ENCODE peak calls at places on chromosome 14, in five cellular contexts. N, U, D, K and M are unnamed samples.
A peak's percentile ranks its signal among the peaks of the same experiment; 100 is the strongest.

GRCh38 chr14:78227466-78228077 is 57.4 kb downstream of the NRXN3 start:
- DNase-seq in D (no peak), N (no peak), K (no peak), U (no peak), M (no peak)

GRCh38 chr14:81275305-81275950 is 54.7 kb upstream of the GTF2A1 start:
- DNase-seq in K (no peak), D (no peak), U (no peak), N (no peak), M (no peak)

GRCh38 chr14:85534435-85534834 is 4.5 kb downstream of the FLRT2 start:
- DNase-seq in K (no peak), U (no peak), N (no peak), D (no peak), M (peak; percentile 16)

GRCh38 chr14:36935976-36936678 is 236.3 kb downstream of the SLC25A21 start:
- DNase-seq in U (no peak), D (no peak), N (no peak), K (no peak), M (no peak)

GRCh38 chr14:23512156-23512555 is 39.4 kb downstream of the ZFHX2 start:
- DNase-seq in U (no peak), N (no peak), K (no peak), D (no peak), M (no peak)

GRCh38 chr14:50954811-50955372 is 10.6 kb upstream of the PYGL start:
- DNase-seq in K (no peak), U (no peak), N (no peak), D (no peak), M (no peak)

GRCh38 chr14:21025374-21026151 is 702 bp upstream of the NDRG2 start:
- DNase-seq in N (peak; percentile 63), D (peak; percentile 94), K (peak; percentile 88), U (peak; percentile 47), M (peak; percentile 74)

GRCh38 chr14:76872796-76873432 is 46.7 kb downstream of the LRRC74A start:
- DNase-seq in N (peak; percentile 55), U (peak; percentile 69), K (peak; percentile 64), D (peak; percentile 60), M (peak; percentile 62)

GRCh38 chr14:87901196-87901595 is 91.8 kb downstream of the GALC start:
- DNase-seq in U (no peak), D (no peak), K (no peak), N (no peak), M (no peak)

GRCh38 chr14:96705422-96706092 is 91.6 kb upstream of the VRK1 start:
- DNase-seq in K (no peak), D (no peak), U (no peak), N (no peak), M (no peak)

GRCh38 chr14:64654072-64654899 is 49.9 kb upstream of the PLEKHG3 start:
- DNase-seq in K (no peak), N (no peak), U (no peak), D (no peak), M (no peak)

GRCh38 chr14:85883971-85884370 is 354.0 kb downstream of the FLRT2 start:
- DNase-seq in K (no peak), N (no peak), D (no peak), U (no peak), M (no peak)

GRCh38 chr14:64990939-64991338 is 4.2 kb downstream of the FNTB start:
- DNase-seq in D (no peak), N (no peak), K (no peak), U (no peak), M (no peak)

GRCh38 chr14:102878970-102879460 is 43.4 kb upstream of the AMN start:
- DNase-seq in N (peak; percentile 71), K (no peak), U (no peak), D (no peak), M (no peak)
- TF ChIP-seq POLR2A in N (no peak), K (no peak), U (no peak), D (no peak), M (no peak)

DNA sequence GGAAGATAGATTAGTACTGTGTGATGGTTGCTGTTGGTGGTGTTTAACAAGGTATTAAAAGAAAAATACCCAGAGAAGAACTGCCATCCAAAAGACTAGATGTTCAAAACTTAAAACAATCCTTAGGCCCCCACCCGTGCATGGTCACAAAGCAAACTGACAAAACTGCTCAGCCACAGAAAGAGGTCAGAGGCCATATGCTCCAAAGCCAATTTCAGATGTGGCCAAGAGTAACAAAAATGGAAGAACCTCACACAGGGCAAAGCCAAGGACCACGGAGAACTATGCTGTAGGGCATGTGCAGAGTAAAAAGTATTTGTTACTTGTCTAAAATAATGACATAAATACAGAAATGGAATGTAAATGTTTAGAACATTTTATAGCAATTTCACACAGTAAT is 5.3 kb downstream of the TXNDC16 start:
- DNase-seq in U (no peak), D (no peak), K (no peak), N (no peak), M (no peak)
- H3K4me3 ChIP-seq in U (no peak overlapping the region), D (no peak overlapping the region), K (no peak overlapping the region), N (no peak overlapping the region), M (no peak overlapping the region)

GRCh38 chr14:58283730-58284129 is 14.6 kb upstream of the ARID4A start:
- DNase-seq in N (no peak), K (no peak), D (no peak), U (no peak), M (no peak)

GRCh38 chr14:58285132-58285531 is 13.2 kb upstream of the ARID4A start:
- DNase-seq in N (no peak), U (no peak), K (no peak), D (no peak), M (no peak)

GRCh38 chr14:58281969-58282368 is 16.4 kb upstream of the ARID4A start:
- DNase-seq in U (no peak), K (no peak), D (no peak), N (no peak), M (no peak)

GRCh38 chr14:58280954-58281787 is 17.2 kb upstream of the ARID4A start:
- DNase-seq in N (peak; percentile 44), K (peak; percentile 61), U (no peak), D (peak; percentile 54), M (peak; percentile 83)

DNA sequence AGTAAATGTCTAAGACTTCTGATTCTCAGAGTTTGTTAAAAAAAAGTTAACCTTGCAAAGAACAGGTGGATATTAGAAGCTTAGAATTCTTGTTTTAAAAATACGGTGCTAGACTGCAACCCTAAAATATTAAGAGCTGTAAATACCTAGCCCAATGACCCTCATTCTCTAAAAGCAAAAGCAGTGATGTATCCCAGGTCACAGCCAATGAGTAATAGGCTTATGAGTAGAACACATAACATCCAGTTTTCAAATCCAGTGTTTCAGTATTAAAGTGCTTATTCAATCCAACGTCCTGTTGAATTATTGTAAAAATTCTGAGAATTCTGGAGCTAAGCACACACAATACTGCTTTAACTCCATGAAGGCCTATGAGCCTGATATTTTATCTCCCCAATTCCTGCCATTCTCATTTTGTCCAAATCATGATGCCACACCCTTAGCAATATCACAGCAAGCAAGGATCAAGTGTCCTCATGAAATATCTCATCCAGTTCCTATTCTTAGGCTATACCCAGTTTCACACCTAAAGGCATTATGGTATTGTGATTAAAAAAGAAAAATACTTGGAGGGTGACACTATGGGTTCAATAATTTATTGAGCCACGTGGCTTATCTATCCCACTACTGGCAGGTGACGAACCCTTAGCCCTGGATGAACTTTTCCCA is 15.3 kb upstream of the ARID4A start:
- DNase-seq in K (no peak), D (no peak), N (no peak), U (no peak), M (no peak)
- H3K27ac ChIP-seq in K (peak overlapping the region; percentile 69), D (no peak overlapping the region), N (peak overlapping the region; percentile 74), U (peak overlapping the region; percentile 16), M (no peak overlapping the region)

GRCh38 chr14:102558566-102558965 is 33.9 kb upstream of the RCOR1 start:
- DNase-seq in N (no peak), D (no peak), K (no peak), U (no peak), M (no peak)
- TF ChIP-seq POLR2A in N (no peak), D (no peak), K (no peak), U (no peak), M (no peak)

GRCh38 chr14:32932921-32933622 is 5.6 kb upstream of the NPAS3 start:
- DNase-seq in D (no peak), K (no peak), N (no peak), U (peak; percentile 17), M (no peak)

GRCh38 chr14:32934891-32935633 is 3.6 kb upstream of the NPAS3 start:
- DNase-seq in D (peak; percentile 17), N (no peak), K (no peak), U (no peak), M (peak; percentile 2)

GRCh38 chr14:32932302-32932920 is 6.3 kb upstream of the NPAS3 start:
- DNase-seq in K (no peak), D (no peak), U (no peak), N (no peak), M (no peak)

GRCh38 chr14:32933623-32933942 is 5.1 kb upstream of the NPAS3 start:
- DNase-seq in N (no peak), U (no peak), D (no peak), K (no peak), M (no peak)

DNA sequence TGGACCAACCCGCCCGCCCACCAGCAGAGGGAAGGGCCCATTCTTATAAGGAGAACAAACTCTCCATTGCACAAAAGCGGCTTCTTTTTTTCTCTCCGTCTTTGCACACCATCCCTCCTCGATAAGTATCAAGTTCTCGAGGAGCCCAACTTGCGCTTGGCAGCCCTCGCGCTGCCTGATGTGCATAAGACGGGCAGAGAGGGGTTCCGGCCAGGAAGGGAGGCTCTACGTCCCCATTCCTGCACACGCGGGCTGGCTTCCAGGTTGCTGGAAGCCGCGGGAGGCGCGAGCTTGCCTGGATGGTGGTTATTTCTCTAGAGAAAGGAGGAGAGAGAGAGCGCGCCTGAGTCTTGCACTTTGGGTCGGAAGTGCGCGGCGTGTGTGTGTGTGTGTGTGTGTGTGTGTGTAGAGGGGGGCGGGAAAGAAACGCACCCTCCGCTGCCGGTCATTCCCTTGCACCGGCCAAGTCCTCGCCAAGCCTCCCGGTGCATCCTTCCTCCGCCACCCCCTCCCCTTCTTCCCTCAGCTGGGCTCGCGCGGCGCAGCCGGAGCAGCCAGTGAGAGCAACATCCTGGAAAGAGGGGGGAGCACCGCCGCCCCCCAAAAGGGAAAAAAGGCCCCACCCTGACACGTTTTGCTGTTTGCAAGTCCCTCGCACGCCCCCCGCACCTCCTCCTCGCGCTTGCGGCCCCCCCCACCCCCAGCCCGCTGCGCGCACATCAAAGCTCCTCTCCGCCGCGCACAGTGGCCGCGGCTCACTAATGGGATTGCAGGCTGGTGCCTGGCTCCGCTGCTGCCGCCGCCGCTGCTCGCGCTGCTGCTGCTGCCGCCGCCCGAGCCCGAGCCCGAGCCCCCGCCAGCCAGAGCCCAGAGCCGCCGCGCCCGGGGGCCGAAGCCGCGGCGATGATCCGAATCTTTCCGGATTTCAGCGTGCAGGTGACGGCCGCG is 4.5 kb upstream of the NPAS3 start:
- DNase-seq in U (peak; percentile 16), N (no peak), K (peak; percentile 23), D (peak; percentile 25), M (peak; percentile 27)
- H3K4me3 ChIP-seq in U (no peak overlapping the region), N (peak overlapping the region; percentile 58), K (peak overlapping the region; percentile 17), D (peak overlapping the region; percentile 41), M (no peak overlapping the region)